ENCODE peak calls at places on chromosomes 16 and 17, in nine cellular contexts. J is body of pancreas; H is fibroblast of lung; B is AG04450; Y is cardiac fibroblast; F is epithelial cell of proximal tubule; O is thoracic aorta; P is uterus; G is CD8-positive, alpha-beta T cell. C is an unnamed sample.
A peak's percentile ranks its signal among the peaks of the same experiment; 100 is the strongest.

GRCh38 chr17:2054262-2054739 is 602 bp upstream of the HIC1 start:
- DNase-seq in J (no peak), H (peak; percentile 80), B (no peak), Y (peak; percentile 54), F (no peak), O (no peak), P (peak; percentile 74), G (no peak), C (no peak)

GRCh38 chr17:73283841-73284282 is 22.2 kb upstream of the CPSF4L start:
- DNase-seq in J (no peak), H (no peak), B (no peak), Y (peak; percentile 40), F (no peak), O (no peak), P (peak; percentile 88), G (no peak), C (no peak)

GRCh38 chr17:41126412-41126811 is 2.4 kb upstream of the KRTAP4-12 start:
- DNase-seq in J (no peak), H (no peak), B (no peak), Y (no peak), F (no peak), O (no peak), P (no peak), G (no peak), C (no peak)

GRCh38 chr16:70433456-70434103 is 5.3 kb downstream of the ST3GAL2 start:
- DNase-seq in J (no peak), H (peak; percentile 77), B (no peak), Y (peak; percentile 80), F (no peak), O (no peak), P (peak; percentile 68), G (no peak), C (peak; percentile 29)

GRCh38 chr16:66606000-66606751 is 1.7 kb downstream of the CMTM3 start:
- DNase-seq in J (no peak), H (no peak), B (no peak), Y (no peak), F (no peak), O (no peak), P (no peak), G (no peak), C (no peak)

GRCh38 chr17:78958556-78959191 is 21.0 kb downstream of the LGALS3BP start:
- DNase-seq in J (no peak), H (peak; percentile 59), B (no peak), Y (no peak), F (no peak), O (no peak), P (no peak), G (no peak), C (no peak)

GRCh38 chr17:12580640-12581039 is 85.0 kb upstream of the MYOCD start:
- DNase-seq in J (no peak), H (peak; percentile 42), B (no peak), Y (no peak), F (no peak), O (no peak), P (no peak), G (no peak), C (no peak)

GRCh38 chr16:67185866-67186134 is 2.0 kb upstream of the MATCAP1 start:
- DNase-seq in J (no peak), H (no peak), B (no peak), Y (no peak), F (no peak), O (no peak), P (no peak), G (no peak), C (no peak)

GRCh38 chr17:29279397-29280070 is 14.4 kb downstream of the NUFIP2 start:
- DNase-seq in J (no peak), H (no peak), B (no peak), Y (no peak), F (no peak), O (no peak), P (no peak), G (no peak), C (no peak)

GRCh38 chr16:56013962-56014552 is 138.9 kb upstream of the CES5A start:
- DNase-seq in J (peak; percentile 13), H (no peak), B (no peak), Y (peak; percentile 4), F (no peak), O (no peak), P (no peak), G (no peak), C (no peak)

GRCh38 chr16:47004652-47005051 is 31.2 kb upstream of the DNAJA2 start:
- DNase-seq in J (no peak), H (no peak), B (no peak), Y (no peak), F (no peak), O (no peak), P (no peak), G (no peak), C (no peak)

GRCh38 chr16:68364601-68364998 is 53.8 kb downstream of the PRMT7 start:
- DNase-seq in J (no peak), H (peak; percentile 23), B (no peak), Y (no peak), F (no peak), O (no peak), P (no peak), G (no peak), C (no peak)

GRCh38 chr17:50166518-50167181 is 845 bp downstream of the SGCA start:
- DNase-seq in J (no peak), H (no peak), B (no peak), Y (no peak), F (no peak), O (no peak), P (no peak), G (no peak), C (no peak)

GRCh38 chr17:50165066-50165465 is 739 bp upstream of the SGCA start:
- DNase-seq in J (no peak), H (no peak), B (no peak), Y (no peak), F (no peak), O (no peak), P (no peak), G (no peak), C (no peak)

GRCh38 chr17:50164697-50164988 is 1.2 kb upstream of the SGCA start:
- DNase-seq in J (no peak), H (no peak), B (no peak), Y (no peak), F (no peak), O (no peak), P (no peak), G (no peak), C (no peak)

GRCh38 chr17:50165466-50165865 is 339 bp upstream of the SGCA start:
- DNase-seq in J (no peak), H (no peak), B (no peak), Y (no peak), F (no peak), O (no peak), P (no peak), G (no peak), C (no peak)

GRCh38 chr17:50165867-50166517 is at the start of gene SGCA:
- DNase-seq in J (no peak), H (no peak), B (no peak), Y (no peak), F (no peak), O (no peak), P (no peak), G (no peak), C (no peak)
- TF ChIP-seq CTCF in J (no peak), H (no peak), B (no peak), Y (no peak), F (no peak), O (no peak), P (no peak), G (no peak), C (no peak)

GRCh38 chr16:20678242-20678641 is 19.2 kb downstream of the ACSM1 start:
- DNase-seq in J (no peak), H (no peak), B (no peak), Y (no peak), F (no peak), O (no peak), P (no peak), G (no peak), C (no peak)

GRCh38 chr16:20674684-20675487 is 22.6 kb downstream of the ACSM1 start:
- DNase-seq in J (peak; percentile 16), H (no peak), B (no peak), Y (peak; percentile 6), F (no peak), O (no peak), P (peak; percentile 44), G (no peak), C (no peak)

GRCh38 chr16:20675488-20676267 is 21.8 kb downstream of the ACSM1 start:
- DNase-seq in J (peak; percentile 54), H (no peak), B (no peak), Y (peak; percentile 22), F (peak; percentile 38), O (no peak), P (peak; percentile 62), G (peak; percentile 5), C (no peak)

GRCh38 chr16:20676268-20676828 is 21.1 kb downstream of the ACSM1 start:
- DNase-seq in J (peak; percentile 54), H (no peak), B (no peak), Y (no peak), F (no peak), O (no peak), P (peak; percentile 54), G (no peak), C (no peak)

GRCh38 chr16:20676867-20677266 is 20.6 kb downstream of the ACSM1 start:
- DNase-seq in J (no peak), H (no peak), B (no peak), Y (no peak), F (no peak), O (no peak), P (no peak), G (no peak), C (no peak)
- H3K4me3 ChIP-seq in J (no peak overlapping the region), H (no peak overlapping the region), B (no peak overlapping the region), Y (no peak overlapping the region), F (no peak overlapping the region), O (no peak overlapping the region), P (peak overlapping the region; percentile 39), G (no peak overlapping the region), C (no peak overlapping the region)

GRCh38 chr16:89073346-89074221 is 20.1 kb upstream of the ACSF3 start:
- DNase-seq in J (no peak), H (no peak), B (no peak), Y (no peak), F (no peak), O (no peak), P (no peak), G (no peak), C (no peak)
- TF ChIP-seq CTCF in J (no peak), H (no peak), B (no peak), Y (no peak), F (no peak), O (no peak), P (no peak), G (no peak), C (no peak)

GRCh38 chr16:980595-980854 is 1.0 kb upstream of the SOX8 start:
- DNase-seq in J (no peak), H (no peak), B (no peak), Y (no peak), F (no peak), O (no peak), P (no peak), G (no peak), C (no peak)
- H3K4me3 ChIP-seq in J (no peak overlapping the region), H (no peak overlapping the region), B (no peak overlapping the region), Y (no peak overlapping the region), F (peak overlapping the region; percentile 11), O (peak overlapping the region; percentile 73), P (peak overlapping the region; percentile 1), G (peak overlapping the region; percentile 65), C (no peak overlapping the region)

C was measured in astrocyte of the cerebellum.